ENCODE peak calls at places on chromosomes 5 and 9, in seven cellular contexts. One of them, this sample, is unnamed.

GRCh38 chr9:98232926-98233325 is 22.5 kb downstream of the TBC1D2 start:
- DNase-seq in HCEC 1CT: no peak
- DNase-seq in cardiac fibroblast: no peak
- DNase-seq in GM12892: no peak
- DNase-seq in kidney epithelial cell: no peak
- DNase-seq in T-helper 2 cell treated with Interferon-gamma antibody and Interleukin-4, amounts not matched to agents 5 μg/mL and 100 μg/mL, for 36 hours: no peak
- DNase-seq in cerebellum: no peak
- DNase-seq in this sample: no peak

GRCh38 chr5:1521671-1522600 is 1.8 kb downstream of the LPCAT1 start:
- DNase-seq in HCEC 1CT: peak; percentile 76
- DNase-seq in cardiac fibroblast: peak; percentile 75
- DNase-seq in GM12892: no peak
- DNase-seq in kidney epithelial cell: no peak
- DNase-seq in T-helper 2 cell treated with Interferon-gamma antibody and Interleukin-4, amounts not matched to agents 5 μg/mL and 100 μg/mL, for 36 hours: no peak
- DNase-seq in cerebellum: no peak
- DNase-seq in this sample: peak; percentile 84

GRCh38 chr9:31637861-31638260 is 746.6 kb upstream of the ACO1 start:
- DNase-seq in HCEC 1CT: no peak
- DNase-seq in cardiac fibroblast: no peak
- DNase-seq in GM12892: no peak
- DNase-seq in kidney epithelial cell: no peak
- DNase-seq in T-helper 2 cell treated with Interferon-gamma antibody and Interleukin-4, amounts not matched to agents 5 μg/mL and 100 μg/mL, for 36 hours: no peak
- DNase-seq in cerebellum: no peak
- DNase-seq in this sample: no peak

GRCh38 chr5:73939535-73939934 is 313.5 kb downstream of the ARHGEF28 start:
- DNase-seq in HCEC 1CT: no peak
- DNase-seq in cardiac fibroblast: no peak
- DNase-seq in GM12892: no peak
- DNase-seq in kidney epithelial cell: no peak
- DNase-seq in T-helper 2 cell treated with Interferon-gamma antibody and Interleukin-4, amounts not matched to agents 5 μg/mL and 100 μg/mL, for 36 hours: no peak
- DNase-seq in cerebellum: no peak
- DNase-seq in this sample: no peak

GRCh38 chr5:129656952-129657351 is 90.9 kb upstream of the MINAR2 start:
- DNase-seq in HCEC 1CT: no peak
- DNase-seq in cardiac fibroblast: no peak
- DNase-seq in GM12892: no peak
- DNase-seq in kidney epithelial cell: no peak
- DNase-seq in T-helper 2 cell treated with Interferon-gamma antibody and Interleukin-4, amounts not matched to agents 5 μg/mL and 100 μg/mL, for 36 hours: no peak
- DNase-seq in cerebellum: no peak
- DNase-seq in this sample: no peak

GRCh38 chr9:3474821-3475220 is 51.0 kb downstream of the RFX3 start:
- DNase-seq in HCEC 1CT: no peak
- DNase-seq in cardiac fibroblast: no peak
- DNase-seq in GM12892: no peak
- DNase-seq in kidney epithelial cell: no peak
- DNase-seq in T-helper 2 cell treated with Interferon-gamma antibody and Interleukin-4, amounts not matched to agents 5 μg/mL and 100 μg/mL, for 36 hours: no peak
- DNase-seq in cerebellum: no peak
- DNase-seq in this sample: no peak

GRCh38 chr5:113140837-113141661 is 164.5 kb downstream of the DCP2 start:
- DNase-seq in HCEC 1CT: peak; percentile 89
- DNase-seq in cardiac fibroblast: peak; percentile 90
- DNase-seq in GM12892: no peak
- DNase-seq in kidney epithelial cell: peak; percentile 38
- DNase-seq in T-helper 2 cell treated with Interferon-gamma antibody and Interleukin-4, amounts not matched to agents 5 μg/mL and 100 μg/mL, for 36 hours: no peak
- DNase-seq in cerebellum: no peak
- DNase-seq in this sample: peak; percentile 92

GRCh38 chr5:168601972-168602371 is 22.8 kb upstream of the PANK3 start:
- DNase-seq in HCEC 1CT: no peak
- DNase-seq in cardiac fibroblast: no peak
- DNase-seq in GM12892: no peak
- DNase-seq in kidney epithelial cell: no peak
- DNase-seq in T-helper 2 cell treated with Interferon-gamma antibody and Interleukin-4, amounts not matched to agents 5 μg/mL and 100 μg/mL, for 36 hours: no peak
- DNase-seq in cerebellum: no peak
- DNase-seq in this sample: no peak

GRCh38 chr5:33008751-33009418 is 297.8 kb downstream of the NPR3 start:
- DNase-seq in HCEC 1CT: no peak
- DNase-seq in cardiac fibroblast: no peak
- DNase-seq in GM12892: no peak
- DNase-seq in kidney epithelial cell: no peak
- DNase-seq in T-helper 2 cell treated with Interferon-gamma antibody and Interleukin-4, amounts not matched to agents 5 μg/mL and 100 μg/mL, for 36 hours: no peak
- DNase-seq in cerebellum: no peak
- DNase-seq in this sample: no peak

GRCh38 chr5:140926903-140927573 is 939 bp downstream of the PCDHAC1 start:
- DNase-seq in HCEC 1CT: no peak
- DNase-seq in cardiac fibroblast: peak; percentile 21
- DNase-seq in GM12892: no peak
- DNase-seq in kidney epithelial cell: no peak
- DNase-seq in T-helper 2 cell treated with Interferon-gamma antibody and Interleukin-4, amounts not matched to agents 5 μg/mL and 100 μg/mL, for 36 hours: no peak
- DNase-seq in cerebellum: peak; percentile 6
- DNase-seq in this sample: peak; percentile 10

GRCh38 chr5:138542120-138542955 is 698 bp downstream of the ETF1 start:
- DNase-seq in HCEC 1CT: no peak
- DNase-seq in cardiac fibroblast: no peak
- DNase-seq in GM12892: peak; percentile 10
- DNase-seq in kidney epithelial cell: no peak
- DNase-seq in T-helper 2 cell treated with Interferon-gamma antibody and Interleukin-4, amounts not matched to agents 5 μg/mL and 100 μg/mL, for 36 hours: no peak
- DNase-seq in cerebellum: no peak
- DNase-seq in this sample: no peak

GRCh38 chr9:114122628-114123027 is 23.5 kb upstream of the KIF12 start:
- DNase-seq in HCEC 1CT: no peak
- DNase-seq in cardiac fibroblast: no peak
- DNase-seq in GM12892: no peak
- DNase-seq in kidney epithelial cell: no peak
- DNase-seq in T-helper 2 cell treated with Interferon-gamma antibody and Interleukin-4, amounts not matched to agents 5 μg/mL and 100 μg/mL, for 36 hours: no peak
- DNase-seq in cerebellum: no peak
- DNase-seq in this sample: no peak

GRCh38 chr9:121559183-121559582 is 59.5 kb upstream of the GGTA1 start:
- DNase-seq in HCEC 1CT: no peak
- DNase-seq in cardiac fibroblast: peak; percentile 71
- DNase-seq in GM12892: no peak
- DNase-seq in kidney epithelial cell: peak; percentile 74
- DNase-seq in T-helper 2 cell treated with Interferon-gamma antibody and Interleukin-4, amounts not matched to agents 5 μg/mL and 100 μg/mL, for 36 hours: no peak
- DNase-seq in cerebellum: no peak
- DNase-seq in this sample: peak; percentile 18

GRCh38 chr5:75319636-75320035 is 17.4 kb upstream of the HMGCR start:
- DNase-seq in HCEC 1CT: no peak
- DNase-seq in cardiac fibroblast: no peak
- DNase-seq in GM12892: no peak
- DNase-seq in kidney epithelial cell: no peak
- DNase-seq in T-helper 2 cell treated with Interferon-gamma antibody and Interleukin-4, amounts not matched to agents 5 μg/mL and 100 μg/mL, for 36 hours: no peak
- DNase-seq in cerebellum: no peak
- DNase-seq in this sample: no peak

GRCh38 chr9:3824589-3824988 is 298.8 kb upstream of the RFX3 start:
- DNase-seq in HCEC 1CT: no peak
- DNase-seq in cardiac fibroblast: no peak
- DNase-seq in GM12892: no peak
- DNase-seq in kidney epithelial cell: no peak
- DNase-seq in T-helper 2 cell treated with Interferon-gamma antibody and Interleukin-4, amounts not matched to agents 5 μg/mL and 100 μg/mL, for 36 hours: no peak
- DNase-seq in cerebellum: no peak
- DNase-seq in this sample: peak; percentile 57

GRCh38 chr9:131728961-131729360 is 10.9 kb downstream of the RAPGEF1 start:
- DNase-seq in HCEC 1CT: no peak
- DNase-seq in cardiac fibroblast: no peak
- DNase-seq in GM12892: no peak
- DNase-seq in kidney epithelial cell: no peak
- DNase-seq in T-helper 2 cell treated with Interferon-gamma antibody and Interleukin-4, amounts not matched to agents 5 μg/mL and 100 μg/mL, for 36 hours: peak; percentile 62
- DNase-seq in cerebellum: no peak
- DNase-seq in this sample: no peak

GRCh38 chr5:1000329-1000728 is 8.3 kb upstream of the NKD2 start:
- DNase-seq in HCEC 1CT: no peak
- DNase-seq in cardiac fibroblast: no peak
- DNase-seq in GM12892: no peak
- DNase-seq in kidney epithelial cell: no peak
- DNase-seq in T-helper 2 cell treated with Interferon-gamma antibody and Interleukin-4, amounts not matched to agents 5 μg/mL and 100 μg/mL, for 36 hours: no peak
- DNase-seq in cerebellum: no peak
- DNase-seq in this sample: no peak

GRCh38 chr9:35464056-35465025 is 25.6 kb upstream of the RUSC2 start:
- DNase-seq in HCEC 1CT: peak; percentile 72
- DNase-seq in cardiac fibroblast: peak; percentile 71
- DNase-seq in GM12892: no peak
- DNase-seq in kidney epithelial cell: no peak
- DNase-seq in T-helper 2 cell treated with Interferon-gamma antibody and Interleukin-4, amounts not matched to agents 5 μg/mL and 100 μg/mL, for 36 hours: no peak
- DNase-seq in cerebellum: no peak
- DNase-seq in this sample: peak; percentile 77

GRCh38 chr5:149030838-149031397 is 31.9 kb downstream of the SH3TC2 start:
- DNase-seq in HCEC 1CT: no peak
- DNase-seq in cardiac fibroblast: no peak
- DNase-seq in GM12892: no peak
- DNase-seq in kidney epithelial cell: no peak
- DNase-seq in T-helper 2 cell treated with Interferon-gamma antibody and Interleukin-4, amounts not matched to agents 5 μg/mL and 100 μg/mL, for 36 hours: no peak
- DNase-seq in cerebellum: no peak
- DNase-seq in this sample: no peak

GRCh38 chr5:134091626-134092121 is 22.8 kb upstream of the TCF7 start:
- DNase-seq in HCEC 1CT: no peak
- DNase-seq in cardiac fibroblast: no peak
- DNase-seq in GM12892: no peak
- DNase-seq in kidney epithelial cell: no peak
- DNase-seq in T-helper 2 cell treated with Interferon-gamma antibody and Interleukin-4, amounts not matched to agents 5 μg/mL and 100 μg/mL, for 36 hours: no peak
- DNase-seq in cerebellum: no peak
- DNase-seq in this sample: peak; percentile 31

GRCh38 chr9:113580041-113580953 is 116.8 kb downstream of the RGS3 start:
- DNase-seq in HCEC 1CT: no peak
- DNase-seq in cardiac fibroblast: peak; percentile 59
- DNase-seq in GM12892: no peak
- DNase-seq in kidney epithelial cell: no peak
- DNase-seq in T-helper 2 cell treated with Interferon-gamma antibody and Interleukin-4, amounts not matched to agents 5 μg/mL and 100 μg/mL, for 36 hours: peak; percentile 71
- DNase-seq in cerebellum: no peak
- DNase-seq in this sample: peak; percentile 85

GRCh38 chr9:36900856-36901220 is 133.2 kb downstream of the PAX5 start:
- DNase-seq in HCEC 1CT: no peak
- DNase-seq in cardiac fibroblast: no peak
- DNase-seq in GM12892: no peak
- DNase-seq in kidney epithelial cell: no peak
- DNase-seq in T-helper 2 cell treated with Interferon-gamma antibody and Interleukin-4, amounts not matched to agents 5 μg/mL and 100 μg/mL, for 36 hours: no peak
- DNase-seq in cerebellum: no peak
- DNase-seq in this sample: no peak

GRCh38 chr5:57470339-57470738 is 12.3 kb downstream of the ACTBL2 start:
- DNase-seq in HCEC 1CT: no peak
- DNase-seq in cardiac fibroblast: no peak
- DNase-seq in GM12892: no peak
- DNase-seq in kidney epithelial cell: no peak
- DNase-seq in T-helper 2 cell treated with Interferon-gamma antibody and Interleukin-4, amounts not matched to agents 5 μg/mL and 100 μg/mL, for 36 hours: no peak
- DNase-seq in cerebellum: no peak
- DNase-seq in this sample: no peak

GRCh38 chr5:90264930-90265857 is 144.4 kb downstream of the CETN3 start:
- DNase-seq in HCEC 1CT: peak; percentile 61
- DNase-seq in cardiac fibroblast: peak; percentile 79
- DNase-seq in GM12892: no peak
- DNase-seq in kidney epithelial cell: peak; percentile 21
- DNase-seq in T-helper 2 cell treated with Interferon-gamma antibody and Interleukin-4, amounts not matched to agents 5 μg/mL and 100 μg/mL, for 36 hours: peak; percentile 30
- DNase-seq in cerebellum: peak; percentile 28
- DNase-seq in this sample: peak; percentile 64

GRCh38 chr9:6198251-6198650 is 17.4 kb upstream of the IL33 start:
- DNase-seq in HCEC 1CT: no peak
- DNase-seq in cardiac fibroblast: no peak
- DNase-seq in GM12892: no peak
- DNase-seq in kidney epithelial cell: no peak
- DNase-seq in T-helper 2 cell treated with Interferon-gamma antibody and Interleukin-4, amounts not matched to agents 5 μg/mL and 100 μg/mL, for 36 hours: no peak
- DNase-seq in cerebellum: no peak
- DNase-seq in this sample: no peak

GRCh38 chr9:95433096-95433852 is 83.5 kb downstream of the PTCH1 start:
- DNase-seq in HCEC 1CT: no peak
- DNase-seq in cardiac fibroblast: no peak
- DNase-seq in GM12892: no peak
- DNase-seq in kidney epithelial cell: no peak
- DNase-seq in T-helper 2 cell treated with Interferon-gamma antibody and Interleukin-4, amounts not matched to agents 5 μg/mL and 100 μg/mL, for 36 hours: no peak
- DNase-seq in cerebellum: no peak
- DNase-seq in this sample: no peak

GRCh38 chr9:129887210-129888084 is 52.2 kb downstream of the USP20 start:
- DNase-seq in HCEC 1CT: no peak
- DNase-seq in cardiac fibroblast: peak; percentile 87
- DNase-seq in GM12892: no peak
- DNase-seq in kidney epithelial cell: peak; percentile 21
- DNase-seq in T-helper 2 cell treated with Interferon-gamma antibody and Interleukin-4, amounts not matched to agents 5 μg/mL and 100 μg/mL, for 36 hours: peak; percentile 86
- DNase-seq in cerebellum: no peak
- DNase-seq in this sample: peak; percentile 54

GRCh38 chr5:60805470-60805869 is 38.6 kb downstream of the ELOVL7 start:
- DNase-seq in HCEC 1CT: no peak
- DNase-seq in cardiac fibroblast: peak; percentile 20
- DNase-seq in GM12892: no peak
- DNase-seq in kidney epithelial cell: no peak
- DNase-seq in T-helper 2 cell treated with Interferon-gamma antibody and Interleukin-4, amounts not matched to agents 5 μg/mL and 100 μg/mL, for 36 hours: no peak
- DNase-seq in cerebellum: no peak
- DNase-seq in this sample: peak; percentile 7

GRCh38 chr5:160555836-160556660 is 134.4 kb downstream of the PTTG1 start:
- DNase-seq in HCEC 1CT: no peak
- DNase-seq in cardiac fibroblast: no peak
- DNase-seq in GM12892: no peak
- DNase-seq in kidney epithelial cell: no peak
- DNase-seq in T-helper 2 cell treated with Interferon-gamma antibody and Interleukin-4, amounts not matched to agents 5 μg/mL and 100 μg/mL, for 36 hours: no peak
- DNase-seq in cerebellum: no peak
- DNase-seq in this sample: no peak

GRCh38 chr5:150523472-150524350 is 15.8 kb downstream of the NDST1 start:
- DNase-seq in HCEC 1CT: peak; percentile 74
- DNase-seq in cardiac fibroblast: peak; percentile 86
- DNase-seq in GM12892: peak; percentile 49
- DNase-seq in kidney epithelial cell: no peak
- DNase-seq in T-helper 2 cell treated with Interferon-gamma antibody and Interleukin-4, amounts not matched to agents 5 μg/mL and 100 μg/mL, for 36 hours: no peak
- DNase-seq in cerebellum: peak; percentile 62
- DNase-seq in this sample: peak; percentile 84

GRCh38 chr5:33075731-33076130 is 364.6 kb downstream of the NPR3 start:
- DNase-seq in HCEC 1CT: peak; percentile 53
- DNase-seq in cardiac fibroblast: peak; percentile 40
- DNase-seq in GM12892: no peak
- DNase-seq in kidney epithelial cell: no peak
- DNase-seq in T-helper 2 cell treated with Interferon-gamma antibody and Interleukin-4, amounts not matched to agents 5 μg/mL and 100 μg/mL, for 36 hours: no peak
- DNase-seq in cerebellum: no peak
- DNase-seq in this sample: peak; percentile 9

GRCh38 chr5:109743041-109743531 is 53.4 kb downstream of the MAN2A1 start:
- DNase-seq in HCEC 1CT: no peak
- DNase-seq in cardiac fibroblast: peak; percentile 19
- DNase-seq in GM12892: no peak
- DNase-seq in kidney epithelial cell: no peak
- DNase-seq in T-helper 2 cell treated with Interferon-gamma antibody and Interleukin-4, amounts not matched to agents 5 μg/mL and 100 μg/mL, for 36 hours: no peak
- DNase-seq in cerebellum: no peak
- DNase-seq in this sample: no peak

GRCh38 chr5:74576941-74577456 is 63.5 kb downstream of the ENC1 start:
- DNase-seq in HCEC 1CT: no peak
- DNase-seq in cardiac fibroblast: peak; percentile 67
- DNase-seq in GM12892: peak; percentile 37
- DNase-seq in kidney epithelial cell: peak; percentile 44
- DNase-seq in T-helper 2 cell treated with Interferon-gamma antibody and Interleukin-4, amounts not matched to agents 5 μg/mL and 100 μg/mL, for 36 hours: peak; percentile 38
- DNase-seq in cerebellum: no peak
- DNase-seq in this sample: peak; percentile 64

GRCh38 chr9:96020822-96021615 is 145.5 kb downstream of the ERCC6L2 start:
- DNase-seq in HCEC 1CT: no peak
- DNase-seq in cardiac fibroblast: peak; percentile 14
- DNase-seq in GM12892: peak; percentile 49
- DNase-seq in kidney epithelial cell: no peak
- DNase-seq in T-helper 2 cell treated with Interferon-gamma antibody and Interleukin-4, amounts not matched to agents 5 μg/mL and 100 μg/mL, for 36 hours: peak; percentile 54
- DNase-seq in cerebellum: no peak
- DNase-seq in this sample: no peak

This sample was measured in fibroblast of mammary gland.